ENCODE peak calls at places on chromosomes 2 and 18, in seven cellular contexts. Z is A549; C is activated CD4-positive, alpha-beta T cell treated with anti-CD3 and anti-CD28 coated beads, Interleukin-2, amount 50 U/mL, for 1 hour; O is activated gamma-delta T cell treated with Interleukin-2 at 50 U/mL for 16 hours; X is stimulated activated CD8-positive, alpha-beta memory T cell treated with anti-CD3 and anti-CD28 coated beads, Interleukin-15, amount 100 ng/mL, for 24 hours; B is dorsolateral prefrontal cortex; H is KBM-7. N is an unnamed sample.

GRCh38 chr2:46716806-46717732 is 198.5 kb downstream of the MCFD2 start:
- DNase-seq in O (no peak), H (peak; percentile 63), B (no peak), X (no peak), C (no peak), Z (no peak), N (no peak)

GRCh38 chr2:217974389-217975005 is 28.3 kb downstream of the TNS1 start:
- DNase-seq in H (no peak), C (no peak), B (no peak), O (no peak), Z (no peak), X (no peak), N (no peak)

GRCh38 chr2:152720794-152721193 is 2.4 kb downstream of the ARL6IP6 start:
- DNase-seq in Z (no peak), B (no peak), O (no peak), X (no peak), C (no peak), H (no peak), N (no peak)

GRCh38 chr2:168784993-168785392 is 17.4 kb upstream of the NOSTRIN start:
- DNase-seq in O (no peak), Z (no peak), X (no peak), B (no peak), H (no peak), C (no peak), N (no peak)

GRCh38 chr18:13267517-13267916 is 49.0 kb downstream of the LDLRAD4 start:
- DNase-seq in H (no peak), Z (no peak), O (no peak), X (no peak), B (no peak), C (no peak), N (no peak)

GRCh38 chr18:79030680-79031079 is 38.5 kb upstream of the ATP9B start:
- DNase-seq in H (no peak), C (no peak), O (no peak), B (no peak), Z (no peak), X (no peak), N (no peak)

GRCh38 chr18:76223403-76223802 is 271.6 kb downstream of the ZNF516 start:
- DNase-seq in X (no peak), Z (no peak), H (no peak), B (no peak), O (no peak), C (no peak), N (no peak)

GRCh38 chr2:112065966-112066365 is 10.9 kb downstream of the TMEM87B start:
- DNase-seq in Z (no peak), O (no peak), B (no peak), X (no peak), C (no peak), H (no peak), N (no peak)

GRCh38 chr2:206368933-206369569 is 74.3 kb upstream of the ADAM23 start:
- DNase-seq in Z (no peak), X (no peak), O (no peak), B (no peak), C (no peak), H (peak; percentile 45), N (no peak)

GRCh38 chr2:161030260-161031063 is 129.8 kb upstream of the TANK start:
- DNase-seq in X (no peak), H (no peak), Z (peak; percentile 62), B (no peak), O (no peak), C (no peak), N (no peak)

N was measured in hypothalamus.